ENCODE peak calls at places on chromosome 20, in five cellular contexts. S, H, M, Y and A are unnamed samples.

GRCh38 chr20:30612344-30612743 is 645.1 kb upstream of the DEFB115 start:
- DNase-seq in S (no peak), H (no peak), M (no peak), Y (no peak), A (no peak)

GRCh38 chr20:64064145-64064698 is 1.2 kb downstream of the TCEA2 start:
- DNase-seq in S (no peak), H (no peak), M (peak), Y (no peak), A (no peak)

GRCh38 chr20:41063442-41063841 is 34.8 kb downstream of the TOP1 start:
- DNase-seq in S (no peak), H (no peak), M (no peak), Y (no peak), A (no peak)

GRCh38 chr20:8309638-8310037 is 177.6 kb downstream of the PLCB1 start:
- DNase-seq in S (peak), H (no peak), M (peak), Y (peak), A (no peak)

GRCh38 chr20:38997622-38998021 is 35.5 kb downstream of the DHX35 start:
- DNase-seq in S (peak), H (no peak), M (no peak), Y (no peak), A (no peak)

GRCh38 chr20:47205577-47206123 is 150.8 kb downstream of the ZMYND8 start:
- DNase-seq in S (peak), H (no peak), M (peak), Y (peak), A (no peak)

GRCh38 chr20:59159091-59159821 is 4.4 kb upstream of the ZNF831 start:
- DNase-seq in S (peak), H (peak), M (no peak), Y (no peak), A (no peak)

GRCh38 chr20:38669688-38670087 is 54.6 kb upstream of the SLC32A1 start:
- DNase-seq in S (no peak), H (no peak), M (no peak), Y (no peak), A (no peak)

GRCh38 chr20:10798811-10799210 is 125.0 kb upstream of the JAG1 start:
- DNase-seq in S (no peak), H (no peak), M (no peak), Y (no peak), A (no peak)

GRCh38 chr20:33132858-33133615 is 34.9 kb upstream of the BPIFA2 start:
- DNase-seq in S (no peak), H (no peak), M (peak), Y (no peak), A (no peak)

GRCh38 chr20:17645010-17645409 is 37.0 kb downstream of the RRBP1 start:
- DNase-seq in S (no peak), H (no peak), M (no peak), Y (no peak), A (no peak)

GRCh38 chr20:21090738-21091120 is 15.4 kb downstream of the LINC00237 start:
- DNase-seq in S (no peak), H (no peak), M (no peak), Y (no peak), A (no peak)

GRCh38 chr20:17688965-17689364 is 6.9 kb upstream of the RRBP1 start:
- DNase-seq in S (no peak), H (no peak), M (no peak), Y (no peak), A (no peak)

GRCh38 chr20:36830791-36831691 is 44.9 kb upstream of the TLDC2 start:
- DNase-seq in S (no peak), H (no peak), M (peak), Y (no peak), A (peak)

DNA sequence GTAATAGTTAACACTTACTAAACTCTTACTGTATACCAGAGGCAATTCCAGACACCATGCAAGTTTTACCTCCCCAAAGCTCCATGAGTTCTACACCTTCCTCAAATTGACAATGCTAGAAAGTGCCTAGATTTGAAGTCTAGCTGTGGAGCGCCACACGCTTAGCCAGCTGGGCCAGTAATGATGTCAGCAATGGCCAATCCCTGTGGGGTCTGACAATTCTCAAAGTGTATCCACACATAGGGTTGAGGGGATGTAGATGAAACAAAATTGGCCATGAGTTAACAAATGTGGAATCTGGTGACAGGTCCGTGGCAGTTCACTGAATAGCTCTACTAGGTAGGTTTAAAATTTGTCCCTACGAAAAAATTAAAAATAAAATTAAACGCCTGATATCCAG is 1.3 kb downstream of the ZNF343 start:
- DNase-seq in S (no peak), H (no peak), M (peak), Y (no peak), A (no peak)
- H3K27ac ChIP-seq in S (no peak), H (no peak), M (peak), Y (no peak), A (no peak)

GRCh38 chr20:25084616-25085187 is 2.8 kb upstream of the VSX1 start:
- DNase-seq in S (peak), H (no peak), M (no peak), Y (no peak), A (no peak)
- H3K27ac ChIP-seq in S (no peak), H (no peak), M (no peak), Y (no peak), A (no peak)

GRCh38 chr20:45323731-45324130 is 15.6 kb upstream of the MATN4 start:
- DNase-seq in S (no peak), H (no peak), M (peak), Y (no peak), A (no peak)
- H3K27ac ChIP-seq in S (no peak), H (no peak), M (peak), Y (no peak), A (no peak)

DNA sequence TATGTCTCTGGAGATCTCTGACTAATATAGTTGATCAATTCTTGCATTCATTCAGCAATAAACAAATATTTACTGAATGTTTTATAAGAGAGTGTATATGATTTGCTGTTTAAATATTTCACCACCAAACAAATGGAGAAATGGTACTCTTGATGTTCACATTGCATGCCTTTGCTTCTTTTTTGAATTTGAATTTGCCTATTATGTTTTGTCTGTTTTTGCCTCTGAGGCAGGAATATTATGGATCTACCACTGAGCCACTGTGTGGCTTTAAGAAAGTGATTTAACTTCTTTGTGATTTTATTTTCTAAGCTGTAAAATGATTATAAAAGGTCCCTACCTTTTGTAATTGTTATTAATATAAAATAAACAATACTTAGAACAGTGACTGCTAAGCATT is 345.0 kb downstream of the DOK5 start:
- DNase-seq in S (no peak), H (no peak), M (no peak), Y (no peak), A (no peak)
- H3K27ac ChIP-seq in S (no peak), H (no peak), M (no peak), Y (no peak), A (no peak)

GRCh38 chr20:50146732-50147662 is 6.5 kb downstream of the PEDS1 start:
- DNase-seq in S (peak), H (peak), M (no peak), Y (no peak), A (no peak)

GRCh38 chr20:50151034-50151743 is 2.3 kb downstream of the PEDS1 start:
- DNase-seq in S (no peak), H (no peak), M (peak), Y (no peak), A (no peak)

GRCh38 chr20:50146214-50146613 is 7.3 kb downstream of the PEDS1 start:
- DNase-seq in S (no peak), H (no peak), M (no peak), Y (no peak), A (no peak)

GRCh38 chr20:50152394-50153152 is 950 bp downstream of the PEDS1 start:
- DNase-seq in S (no peak), H (no peak), M (peak), Y (no peak), A (no peak)

GRCh38 chr20:50149481-50150254 is 3.9 kb downstream of the PEDS1 start:
- DNase-seq in S (no peak), H (no peak), M (no peak), Y (no peak), A (no peak)
- H3K27ac ChIP-seq in S (no peak), H (no peak), M (no peak), Y (no peak), A (peak)

GRCh38 chr20:34370062-34370461 is 7.0 kb downstream of the ITCH start:
- DNase-seq in S (no peak), H (no peak), M (no peak), Y (no peak), A (no peak)
- H3K27ac ChIP-seq in S (no peak), H (no peak), M (no peak), Y (no peak), A (no peak)

GRCh38 chr20:1757606-1758507 is 100.3 kb upstream of the SIRPG start:
- DNase-seq in S (no peak), H (no peak), M (no peak), Y (no peak), A (no peak)
- H3K27ac ChIP-seq in S (no peak), H (no peak), M (no peak), Y (no peak), A (no peak)

GRCh38 chr20:1491281-1491840 is at the start of gene SIRPB2:
- DNase-seq in S (no peak), H (no peak), M (no peak), Y (no peak), A (peak)
- H3K27ac ChIP-seq in S (no peak), H (no peak), M (peak), Y (no peak), A (peak)

GRCh38 chr20:19691125-19691524 is 66.9 kb upstream of the RIN2 start:
- DNase-seq in S (no peak), H (no peak), M (no peak), Y (no peak), A (no peak)

GRCh38 chr20:19690462-19690861 is 67.6 kb upstream of the RIN2 start:
- DNase-seq in S (no peak), H (no peak), M (no peak), Y (no peak), A (no peak)

GRCh38 chr20:19692685-19693119 is 65.4 kb upstream of the RIN2 start:
- DNase-seq in S (peak), H (peak), M (peak), Y (peak), A (peak)

GRCh38 chr20:19693508-19693907 is 64.5 kb upstream of the RIN2 start:
- DNase-seq in S (no peak), H (no peak), M (no peak), Y (no peak), A (no peak)

DNA sequence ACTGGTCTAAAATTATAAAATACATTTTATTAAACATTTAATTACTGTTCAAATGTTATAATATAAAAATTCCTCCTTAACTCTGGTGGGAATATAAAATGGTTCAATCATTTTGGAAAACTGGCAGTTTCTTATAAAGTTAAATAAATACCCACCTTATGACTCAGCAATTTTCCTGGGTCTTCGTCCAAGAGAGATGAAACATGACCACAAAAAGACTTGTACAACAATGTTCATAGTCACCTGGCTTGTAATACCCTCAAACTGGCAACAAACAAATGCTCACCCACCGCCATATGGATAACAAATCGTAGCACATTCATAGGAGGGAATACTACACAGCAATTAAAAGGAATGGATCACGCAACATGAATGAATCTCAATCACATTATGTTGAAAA is 66.0 kb upstream of the RIN2 start:
- DNase-seq in S (no peak), H (no peak), M (peak), Y (no peak), A (no peak)
- H3K27ac ChIP-seq in S (no peak), H (no peak), M (no peak), Y (no peak), A (no peak)